ENCODE peak calls at places on chromosomes 13 and 19, in five cellular contexts. I is IMR-90, Y is H1, S is trophoblast cell, D is mesenchymal stem cell. H is an unnamed sample.
A peak's percentile ranks its signal among the peaks of the same experiment; 100 is the strongest.

GRCh38 chr19:19488041-19488874 is 27.1 kb downstream of the TSSK6 start:
- DNase-seq in D (no peak), Y (no peak), S (no peak), I (no peak), H (no peak)

GRCh38 chr13:20546559-20546958 is 20.4 kb upstream of the IFT88 start:
- DNase-seq in I (no peak), D (no peak), S (no peak), Y (no peak), H (no peak)

GRCh38 chr13:98239156-98240076 is 62.3 kb upstream of the RNF113B start:
- DNase-seq in Y (peak; percentile 7), S (no peak), I (no peak), D (no peak), H (no peak)

GRCh38 chr13:79060216-79060615 is 345.8 kb downstream of the RBM26 start:
- DNase-seq in D (no peak), S (no peak), I (no peak), Y (no peak), H (no peak)

GRCh38 chr19:12034610-12035009 is 869 bp downstream of the ZNF433 start:
- DNase-seq in I (no peak), D (no peak), S (no peak), Y (no peak), H (no peak)

GRCh38 chr19:47225746-47226425 is 5.1 kb downstream of the BBC3 start:
- DNase-seq in D (peak; percentile 88), Y (no peak), I (peak; percentile 84), S (peak; percentile 82), H (peak; percentile 87)

GRCh38 chr13:72637561-72637960 is 89.9 kb downstream of the MZT1 start:
- DNase-seq in I (no peak), Y (no peak), D (no peak), S (no peak), H (no peak)

GRCh38 chr13:48403151-48403631 is 9.7 kb downstream of the LPAR6 start:
- DNase-seq in S (no peak), I (peak; percentile 18), Y (no peak), D (peak; percentile 36), H (no peak)

GRCh38 chr13:73174521-73175010 is 115.8 kb downstream of the KLF5 start:
- DNase-seq in I (no peak), Y (no peak), D (no peak), S (peak; percentile 48), H (no peak)

GRCh38 chr13:114074671-114075315 is 57.6 kb downstream of the RASA3 start:
- DNase-seq in I (no peak), D (no peak), S (no peak), Y (no peak), H (no peak)

GRCh38 chr19:8396563-8397203 is 6.5 kb downstream of the RAB11B start:
- DNase-seq in I (peak; percentile 39), S (peak; percentile 76), Y (no peak), D (peak; percentile 69), H (no peak)

GRCh38 chr13:113928701-113929627 is 44.9 kb downstream of the C13orf46 start:
- DNase-seq in I (peak; percentile 69), S (no peak), Y (no peak), D (peak; percentile 62), H (no peak)

GRCh38 chr13:44816701-44817684 is 172.3 kb downstream of the NUFIP1 start:
- DNase-seq in D (peak; percentile 55), Y (no peak), I (peak; percentile 49), S (peak; percentile 98), H (no peak)

GRCh38 chr19:4647676-4648644 is 8.6 kb downstream of the TNFAIP8L1 start:
- DNase-seq in D (peak; percentile 54), S (no peak), Y (no peak), I (no peak), H (no peak)

GRCh38 chr13:47858042-47858677 is 142.9 kb downstream of the SUCLA2 start:
- DNase-seq in S (no peak), D (no peak), Y (no peak), I (no peak), H (no peak)

GRCh38 chr13:110447801-110448200 is 113.7 kb downstream of the RAB20 start:
- DNase-seq in D (no peak), S (peak; percentile 54), Y (no peak), I (no peak), H (no peak)

GRCh38 chr13:34076319-34076718 is 258.4 kb downstream of the RFC3 start:
- DNase-seq in D (peak; percentile 29), I (no peak), Y (no peak), S (no peak), H (no peak)

GRCh38 chr13:51733656-51734334 is 70.2 kb downstream of the DHRS12 start:
- DNase-seq in Y (no peak), S (no peak), D (peak; percentile 41), I (peak; percentile 15), H (no peak)

GRCh38 chr13:74290324-74290773 is 156.1 kb upstream of the KLF12 start:
- DNase-seq in Y (no peak), S (no peak), D (peak; percentile 61), I (peak; percentile 79), H (peak; percentile 54)

GRCh38 chr19:13181747-13182388 is 31.7 kb downstream of the IER2 start:
- DNase-seq in S (no peak), Y (no peak), D (peak; percentile 24), I (peak; percentile 64), H (no peak)

GRCh38 chr19:10748924-10749434 is 31.1 kb downstream of the DNM2 start:
- DNase-seq in I (no peak), D (peak; percentile 43), Y (no peak), S (peak; percentile 92), H (no peak)

GRCh38 chr13:19668778-19669177 is 35.3 kb downstream of the MPHOSPH8 start:
- DNase-seq in Y (no peak), D (no peak), I (no peak), S (no peak), H (no peak)

GRCh38 chr13:97141564-97142005 is 80.5 kb upstream of the MBNL2 start:
- DNase-seq in Y (peak; percentile 29), I (peak; percentile 94), D (peak; percentile 95), S (peak; percentile 87), H (peak; percentile 23)

GRCh38 chr19:47369923-47370625 is 21.0 kb downstream of the DHX34 start:
- DNase-seq in S (no peak), Y (no peak), D (peak; percentile 65), I (peak; percentile 74), H (no peak)

GRCh38 chr19:14450168-14450874 is 17.2 kb downstream of the PKN1 start:
- DNase-seq in S (no peak), I (no peak), D (peak; percentile 55), Y (peak; percentile 94), H (no peak)

GRCh38 chr13:21221268-21221667 is 44.8 kb downstream of the MRPL57 start:
- DNase-seq in D (no peak), Y (no peak), S (no peak), I (no peak), H (no peak)

GRCh38 chr13:46679369-46680180 is 117.4 kb downstream of the ESD start:
- DNase-seq in Y (no peak), I (peak; percentile 70), S (no peak), D (peak; percentile 85), H (no peak)

GRCh38 chr19:35557539-35558399 is 5.7 kb downstream of the ATP4A start:
- DNase-seq in S (no peak), I (peak; percentile 33), Y (peak; percentile 86), D (peak; percentile 67), H (peak; percentile 89)

GRCh38 chr13:98182589-98182988 is 5.5 kb upstream of the RNF113B start:
- DNase-seq in I (no peak), D (no peak), Y (no peak), S (no peak), H (no peak)

GRCh38 chr13:77544765-77545316 is 9.3 kb downstream of the SCEL start:
- DNase-seq in Y (no peak), I (no peak), S (no peak), D (no peak), H (no peak)

GRCh38 chr13:84606616-84607015 is 724.3 kb upstream of the SLITRK1 start:
- DNase-seq in S (no peak), I (no peak), Y (no peak), D (no peak), H (no peak)

DNA sequence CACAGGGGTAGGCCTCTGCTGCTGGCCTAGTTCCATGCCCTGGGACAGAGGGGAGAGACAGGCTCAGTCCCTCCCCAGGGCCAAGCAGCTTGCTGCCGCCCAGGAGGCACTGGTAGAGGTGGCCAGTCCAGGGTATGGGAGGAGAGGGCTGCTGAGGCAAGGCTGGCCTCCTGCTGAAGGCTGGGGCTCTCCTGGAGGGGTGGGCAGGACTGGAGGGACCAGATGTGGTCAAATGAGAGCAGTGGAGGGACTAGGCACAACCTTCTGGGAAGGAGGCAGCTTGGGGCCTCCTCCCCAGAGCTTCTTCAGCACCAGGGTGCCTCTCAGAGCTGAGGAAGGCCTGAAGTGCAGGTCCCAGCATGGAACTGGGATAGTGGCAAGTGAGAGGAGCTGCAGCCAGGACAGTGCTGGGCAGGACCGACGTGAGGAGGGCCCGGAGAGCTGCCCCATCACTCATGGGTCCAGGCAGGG is 29.8 kb upstream of the VSTM2B start:
- DNase-seq in D (no peak), S (no peak), Y (no peak), I (no peak), H (no peak)
- H4K91ac ChIP-seq in D (no peak overlapping the region), S (no peak overlapping the region), Y (peak overlapping the region; percentile 52), I (no peak overlapping the region), H (no peak overlapping the region)

GRCh38 chr19:1456121-1456900 is 6.4 kb downstream of the APC2 start:
- DNase-seq in Y (no peak), S (no peak), I (no peak), D (no peak), H (no peak)

GRCh38 chr19:1455336-1456120 is 5.6 kb downstream of the APC2 start:
- DNase-seq in D (peak; percentile 54), Y (peak; percentile 90), S (no peak), I (peak; percentile 30), H (no peak)

GRCh38 chr19:1453525-1454371 is 3.8 kb downstream of the APC2 start:
- DNase-seq in D (no peak), I (no peak), Y (no peak), S (no peak), H (no peak)

GRCh38 chr19:1452802-1453524 is 3.0 kb downstream of the APC2 start:
- DNase-seq in I (no peak), S (no peak), Y (no peak), D (no peak), H (no peak)

GRCh38 chr19:1455002-1455335 is 5.0 kb downstream of the APC2 start:
- DNase-seq in Y (no peak), S (no peak), I (no peak), D (no peak), H (no peak)
- H3K4me3 ChIP-seq in Y (peak overlapping the region; percentile 54), S (peak overlapping the region; percentile 18), I (no peak overlapping the region), D (no peak overlapping the region), H (peak overlapping the region; percentile 36)

GRCh38 chr19:49773663-49774305 is 7.0 kb downstream of the AP2A1 start:
- DNase-seq in Y (no peak), I (no peak), S (no peak), D (no peak), H (no peak)
- H4K91ac ChIP-seq in Y (no peak overlapping the region), I (no peak overlapping the region), S (peak overlapping the region; percentile 25), D (peak overlapping the region; percentile 11), H (no peak overlapping the region)

DNA sequence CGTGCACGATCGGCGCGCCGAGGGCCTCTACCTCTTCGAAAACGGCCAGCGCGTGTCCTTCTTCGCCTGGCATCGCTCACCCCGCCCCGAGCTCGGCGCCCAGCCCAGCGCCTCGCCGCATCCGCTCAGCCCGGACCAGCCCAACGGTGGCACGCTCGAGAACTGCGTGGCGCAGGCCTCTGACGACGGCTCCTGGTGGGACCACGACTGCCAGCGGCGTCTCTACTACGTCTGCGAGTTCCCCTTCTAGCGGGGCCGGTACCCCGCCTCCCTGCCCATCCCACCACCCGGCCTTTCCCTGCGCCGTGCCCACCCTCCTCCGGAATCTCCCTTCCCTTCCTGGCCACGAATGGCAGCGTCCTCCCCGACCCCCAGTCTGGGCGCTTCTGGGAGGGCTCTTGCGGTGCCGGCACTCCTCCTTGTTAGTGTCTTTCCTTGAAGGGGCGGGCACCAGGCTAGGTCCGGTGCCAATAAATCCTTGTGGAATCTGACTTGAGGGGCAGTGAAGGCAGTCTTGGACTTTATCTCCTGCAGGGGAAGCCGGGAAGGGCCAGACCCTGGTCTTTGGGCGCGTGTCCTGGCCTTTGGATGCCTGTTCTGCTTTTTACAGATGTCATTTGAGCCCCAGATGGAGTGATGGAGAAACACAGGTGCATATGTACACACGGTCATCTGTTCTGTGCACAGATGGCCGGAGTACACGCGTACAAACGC is 2.2 kb downstream of the CLEC11A start:
- DNase-seq in Y (no peak), D (no peak), S (no peak), I (no peak), H (no peak)
- H3K4me3 ChIP-seq in Y (peak overlapping the region; percentile 75), D (peak overlapping the region; percentile 92), S (peak overlapping the region; percentile 90), I (peak overlapping the region; percentile 70), H (peak overlapping the region; percentile 95)